ENCODE peak calls at places on chromosome X, in four cellular contexts. One of them, this sample, is unnamed.

GRCh38 chrX:16586371-16587112 is 63.4 kb upstream of the S100G start:
- DNase-seq in ovary: no peak
- DNase-seq in breast epithelium: no peak
- DNase-seq in K562: no peak
- DNase-seq in this sample: no peak

GRCh38 chrX:11111038-11111851 is at the start of gene HCCS:
- DNase-seq in ovary: peak; percentile 74
- DNase-seq in breast epithelium: peak; percentile 73
- DNase-seq in K562: peak; percentile 88
- DNase-seq in this sample: peak; percentile 87

GRCh38 chrX:51568586-51568985 is 50.1 kb downstream of the CENPVL3 start:
- DNase-seq in ovary: no peak
- DNase-seq in breast epithelium: no peak
- DNase-seq in K562: no peak
- DNase-seq in this sample: no peak

GRCh38 chrX:67546496-67547423 is 2.9 kb downstream of the AR start:
- DNase-seq in ovary: peak; percentile 18
- DNase-seq in breast epithelium: no peak
- DNase-seq in K562: no peak
- DNase-seq in this sample: no peak

GRCh38 chrX:47452112-47452511 is 30.9 kb downstream of the ZNF41 start:
- DNase-seq in ovary: no peak
- DNase-seq in breast epithelium: no peak
- DNase-seq in K562: no peak
- DNase-seq in this sample: no peak

GRCh38 chrX:108224727-108225455 is 133.3 kb downstream of the ATG4A start:
- DNase-seq in ovary: no peak
- DNase-seq in breast epithelium: no peak
- DNase-seq in K562: peak; percentile 43
- DNase-seq in this sample: no peak

GRCh38 chrX:116384406-116384805 is 52.0 kb upstream of the SLC6A14 start:
- DNase-seq in ovary: no peak
- DNase-seq in breast epithelium: no peak
- DNase-seq in K562: no peak
- DNase-seq in this sample: no peak

GRCh38 chrX:103415068-103415467 is 38.7 kb downstream of the BEX3 start:
- DNase-seq in ovary: no peak
- DNase-seq in breast epithelium: no peak
- DNase-seq in K562: no peak
- DNase-seq in this sample: no peak

GRCh38 chrX:70535198-70535597 is 90.6 kb downstream of the DLG3 start:
- DNase-seq in ovary: no peak
- DNase-seq in breast epithelium: no peak
- DNase-seq in K562: no peak
- DNase-seq in this sample: no peak

GRCh38 chrX:86047174-86047991 is at the start of gene CHM:
- DNase-seq in ovary: peak; percentile 51
- DNase-seq in breast epithelium: no peak
- DNase-seq in K562: peak; percentile 71
- DNase-seq in this sample: peak; percentile 19

GRCh38 chrX:24506082-24506481 is 41.0 kb downstream of the PDK3 start:
- DNase-seq in ovary: no peak
- DNase-seq in breast epithelium: no peak
- DNase-seq in K562: no peak
- DNase-seq in this sample: no peak

GRCh38 chrX:149073464-149073863 is 431.6 kb downstream of the IDS start:
- DNase-seq in ovary: no peak
- DNase-seq in breast epithelium: no peak
- DNase-seq in K562: no peak
- DNase-seq in this sample: no peak

GRCh38 chrX:103275947-103276567 is 493 bp downstream of the TCEAL5 start:
- DNase-seq in ovary: no peak
- DNase-seq in breast epithelium: no peak
- DNase-seq in K562: no peak
- DNase-seq in this sample: no peak

GRCh38 chrX:138986235-138986634 is 274.7 kb upstream of the FGF13 start:
- DNase-seq in ovary: no peak
- DNase-seq in breast epithelium: no peak
- DNase-seq in K562: no peak
- DNase-seq in this sample: no peak

GRCh38 chrX:372856-373640 is 13.7 kb downstream of the PPP2R3B start:
- DNase-seq in ovary: no peak
- DNase-seq in breast epithelium: no peak
- DNase-seq in K562: no peak
- DNase-seq in this sample: no peak

GRCh38 chrX:52082578-52082977 is 13.6 kb upstream of the MAGED4B start:
- DNase-seq in ovary: no peak
- DNase-seq in breast epithelium: no peak
- DNase-seq in K562: no peak
- DNase-seq in this sample: no peak

GRCh38 chrX:15864629-15865028 is 10.0 kb upstream of the AP1S2 start:
- DNase-seq in ovary: no peak
- DNase-seq in breast epithelium: no peak
- DNase-seq in K562: no peak
- DNase-seq in this sample: no peak

GRCh38 chrX:19629541-19629940 is 114.2 kb upstream of the MAP3K15 start:
- DNase-seq in ovary: no peak
- DNase-seq in breast epithelium: no peak
- DNase-seq in K562: no peak
- DNase-seq in this sample: no peak

GRCh38 chrX:47217121-47217851 is 1.2 kb upstream of the CDK16 start:
- DNase-seq in ovary: no peak
- DNase-seq in breast epithelium: peak; percentile 67
- DNase-seq in K562: no peak
- DNase-seq in this sample: no peak

GRCh38 chrX:40262641-40263560 is 165.1 kb upstream of the BCOR start:
- DNase-seq in ovary: peak; percentile 81
- DNase-seq in breast epithelium: no peak
- DNase-seq in K562: no peak
- DNase-seq in this sample: no peak

GRCh38 chrX:153870791-153871360 is 15.1 kb downstream of the L1CAM start:
- DNase-seq in ovary: no peak
- DNase-seq in breast epithelium: no peak
- DNase-seq in K562: peak; percentile 51
- DNase-seq in this sample: no peak

GRCh38 chrX:87434618-87435017 is 83.0 kb upstream of the KLHL4 start:
- DNase-seq in ovary: no peak
- DNase-seq in breast epithelium: no peak
- DNase-seq in K562: no peak
- DNase-seq in this sample: no peak

GRCh38 chrX:11267311-11267910 is 25.8 kb upstream of the AMELX start:
- DNase-seq in ovary: no peak
- DNase-seq in breast epithelium: no peak
- DNase-seq in K562: no peak
- DNase-seq in this sample: no peak

GRCh38 chrX:120271218-120271617 is 20.6 kb downstream of the ZBTB33 start:
- DNase-seq in ovary: no peak
- DNase-seq in breast epithelium: no peak
- DNase-seq in K562: no peak
- DNase-seq in this sample: no peak

GRCh38 chrX:48532201-48532600 is 7.3 kb upstream of the TBC1D25 start:
- DNase-seq in ovary: no peak
- DNase-seq in breast epithelium: no peak
- DNase-seq in K562: no peak
- DNase-seq in this sample: no peak

GRCh38 chrX:155086961-155087735 is 15.8 kb downstream of the BRCC3 start:
- DNase-seq in ovary: no peak
- DNase-seq in breast epithelium: no peak
- DNase-seq in K562: no peak
- DNase-seq in this sample: no peak

GRCh38 chrX:10677490-10677889 is 57.1 kb upstream of the MID1 start:
- DNase-seq in ovary: no peak
- DNase-seq in breast epithelium: no peak
- DNase-seq in K562: no peak
- DNase-seq in this sample: no peak

GRCh38 chrX:3176439-3176820 is 135.2 kb downstream of the ARSF start:
- DNase-seq in ovary: no peak
- DNase-seq in breast epithelium: no peak
- DNase-seq in K562: no peak
- DNase-seq in this sample: no peak

GRCh38 chrX:97009391-97009790 is 125.7 kb downstream of the RPA4 start:
- DNase-seq in ovary: no peak
- DNase-seq in breast epithelium: no peak
- DNase-seq in K562: no peak
- DNase-seq in this sample: no peak

GRCh38 chrX:17773221-17773876 is 36.1 kb downstream of the SCML1 start:
- DNase-seq in ovary: no peak
- DNase-seq in breast epithelium: no peak
- DNase-seq in K562: no peak
- DNase-seq in this sample: no peak

GRCh38 chrX:16788477-16788876 is 2.2 kb downstream of the TXLNG start:
- DNase-seq in ovary: peak; percentile 27
- DNase-seq in breast epithelium: no peak
- DNase-seq in K562: no peak
- DNase-seq in this sample: no peak

GRCh38 chrX:101787934-101788333 is 128.3 kb upstream of the ARMCX2 start:
- DNase-seq in ovary: no peak
- DNase-seq in breast epithelium: no peak
- DNase-seq in K562: no peak
- DNase-seq in this sample: no peak

GRCh38 chrX:20432048-20432447 is 165.3 kb upstream of the RPS6KA3 start:
- DNase-seq in ovary: no peak
- DNase-seq in breast epithelium: no peak
- DNase-seq in K562: no peak
- DNase-seq in this sample: no peak

GRCh38 chrX:87338510-87338909 is 179.1 kb upstream of the KLHL4 start:
- DNase-seq in ovary: no peak
- DNase-seq in breast epithelium: no peak
- DNase-seq in K562: no peak
- DNase-seq in this sample: no peak

GRCh38 chrX:38336538-38337240 is 9.4 kb upstream of the RPGR start:
- DNase-seq in ovary: no peak
- DNase-seq in breast epithelium: no peak
- DNase-seq in K562: no peak
- DNase-seq in this sample: no peak

GRCh38 chrX:56314334-56314733 is 82.2 kb downstream of the KLF8 start:
- DNase-seq in ovary: no peak
- DNase-seq in breast epithelium: no peak
- DNase-seq in K562: no peak
- DNase-seq in this sample: no peak

GRCh38 chrX:42290608-42291007 is 367.3 kb upstream of the CASK start:
- DNase-seq in ovary: no peak
- DNase-seq in breast epithelium: no peak
- DNase-seq in K562: no peak
- DNase-seq in this sample: no peak
- TF ChIP-seq CTCF in ovary: no peak
- TF ChIP-seq CTCF in breast epithelium: no peak
- TF ChIP-seq CTCF in K562: no peak
- TF ChIP-seq CTCF in this sample: no peak

GRCh38 chrX:13123247-13123856 is 78.9 kb upstream of the FAM9C start:
- DNase-seq in ovary: no peak
- DNase-seq in breast epithelium: no peak
- DNase-seq in K562: no peak
- DNase-seq in this sample: no peak
- H3K4me1 ChIP-seq in ovary: peaks cover 3% of the 10 kb centered on the region
- H3K4me1 ChIP-seq in breast epithelium: no peaks in the 10 kb centered on the region
- H3K4me1 ChIP-seq in K562: no peaks in the 10 kb centered on the region
- H3K4me1 ChIP-seq in this sample: no peaks in the 10 kb centered on the region

DNA sequence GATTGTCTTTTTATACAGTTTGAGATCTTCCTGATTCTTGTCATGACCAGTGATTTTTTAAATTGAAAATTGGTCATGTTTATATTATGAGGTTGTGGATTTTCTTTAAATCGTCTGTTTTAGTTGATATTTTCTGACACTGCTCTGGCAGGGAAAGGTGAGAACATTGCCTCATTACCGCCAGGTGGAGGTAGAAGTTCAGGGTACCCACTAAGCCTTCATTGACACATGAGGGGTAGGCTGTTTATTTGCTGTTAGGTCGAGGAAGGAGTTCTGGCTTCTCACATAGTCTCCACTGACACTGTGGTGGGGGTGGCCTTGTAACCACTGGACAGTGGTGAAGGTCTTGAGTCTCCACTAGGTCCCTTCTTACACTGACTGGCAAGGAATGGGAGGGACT is 117.6 kb upstream of the GPR101 start:
- DNase-seq in ovary: no peak
- DNase-seq in breast epithelium: no peak
- DNase-seq in K562: no peak
- DNase-seq in this sample: no peak
- TF ChIP-seq CTCF in ovary: no peak
- TF ChIP-seq CTCF in breast epithelium: no peak
- TF ChIP-seq CTCF in K562: no peak
- TF ChIP-seq CTCF in this sample: no peak

GRCh38 chrX:109889289-109890006 is 113.5 kb upstream of the TMEM164 start:
- DNase-seq in ovary: no peak
- DNase-seq in breast epithelium: no peak
- DNase-seq in K562: no peak
- DNase-seq in this sample: no peak

GRCh38 chrX:109886122-109886761 is 116.7 kb upstream of the TMEM164 start:
- DNase-seq in ovary: no peak
- DNase-seq in breast epithelium: no peak
- DNase-seq in K562: peak; percentile 63
- DNase-seq in this sample: no peak

GRCh38 chrX:109890910-109891502 is 111.9 kb upstream of the TMEM164 start:
- DNase-seq in ovary: peak; percentile 24
- DNase-seq in breast epithelium: no peak
- DNase-seq in K562: peak; percentile 68
- DNase-seq in this sample: peak; percentile 22

DNA sequence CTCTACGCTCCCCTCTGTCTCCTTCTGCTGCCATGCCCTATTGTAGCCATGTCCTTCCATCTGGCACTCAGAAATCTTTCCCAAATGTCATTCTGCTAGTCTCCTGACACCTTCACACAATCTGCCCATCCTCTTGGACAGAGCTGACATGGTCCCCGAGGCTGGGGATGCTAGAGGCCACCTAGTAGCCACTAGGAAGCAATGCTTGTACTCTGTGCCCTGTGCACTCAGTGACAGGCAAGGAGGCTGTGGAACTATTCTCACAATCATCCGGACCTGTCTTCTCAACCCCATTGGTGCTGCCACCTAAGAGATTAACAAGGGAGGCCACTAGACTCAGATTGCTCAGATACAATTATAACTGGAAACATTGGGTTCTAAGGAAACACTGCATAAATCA is 112.6 kb upstream of the TMEM164 start:
- DNase-seq in ovary: no peak
- DNase-seq in breast epithelium: no peak
- DNase-seq in K562: no peak
- DNase-seq in this sample: no peak
- H3K4me1 ChIP-seq in ovary: peaks cover 1% of the 10 kb centered on the region
- H3K4me1 ChIP-seq in breast epithelium: no peaks in the 10 kb centered on the region
- H3K4me1 ChIP-seq in K562: peaks cover 7% of the 10 kb centered on the region
- H3K4me1 ChIP-seq in this sample: no peaks in the 10 kb centered on the region

GRCh38 chrX:8755116-8755515 is 23.2 kb upstream of the ANOS1 start:
- DNase-seq in ovary: no peak
- DNase-seq in breast epithelium: no peak
- DNase-seq in K562: peak; percentile 10
- DNase-seq in this sample: no peak
- TF ChIP-seq CTCF in ovary: no peak
- TF ChIP-seq CTCF in breast epithelium: no peak
- TF ChIP-seq CTCF in K562: peak; percentile 49
- TF ChIP-seq CTCF in this sample: no peak

GRCh38 chrX:77160301-77160700 is 286.9 kb upstream of the FGF16 start:
- DNase-seq in ovary: no peak
- DNase-seq in breast epithelium: no peak
- DNase-seq in K562: no peak
- DNase-seq in this sample: peak; percentile 8
- H3K4me1 ChIP-seq in ovary: no peaks in the 10 kb centered on the region
- H3K4me1 ChIP-seq in breast epithelium: no peaks in the 10 kb centered on the region
- H3K4me1 ChIP-seq in K562: no peaks in the 10 kb centered on the region
- H3K4me1 ChIP-seq in this sample: no peaks in the 10 kb centered on the region

This sample was measured in heart right ventricle.